ENCODE peak calls at places on chromosomes 5 and 9, in eight cellular contexts. V, W, Y, C, U, X, F and Z are unnamed samples.

GRCh38 chr5:28766565-28767158 is 1728.3 kb upstream of the CDH9 start:
- DNase-seq in X (peak; percentile 64), W (peak; percentile 45), Y (peak; percentile 67), V (peak; percentile 26), F (no peak), C (peak; percentile 25), U (no peak), Z (peak; percentile 24)

GRCh38 chr5:127700237-127700766 is 2.9 kb upstream of the CCDC192 start:
- DNase-seq in F (no peak), W (no peak), Y (no peak), X (no peak), V (no peak), U (no peak), C (no peak), Z (no peak)

GRCh38 chr9:286091-286740 is 71.6 kb downstream of the DOCK8 start:
- DNase-seq in U (no peak), W (no peak), X (no peak), C (no peak), Y (no peak), F (no peak), V (no peak), Z (no peak)

GRCh38 chr5:77083088-77083487 is 4.0 kb downstream of the ZBED3 start:
- DNase-seq in V (no peak), U (peak; percentile 39), Y (no peak), C (no peak), X (no peak), F (no peak), W (no peak), Z (no peak)

GRCh38 chr9:85114799-85115198 is 445.3 kb downstream of the NTRK2 start:
- DNase-seq in X (no peak), V (no peak), W (no peak), F (no peak), C (no peak), U (peak; percentile 9), Y (no peak), Z (no peak)

GRCh38 chr5:178385472-178385853 is 152.9 kb upstream of the PHYKPL start:
- DNase-seq in C (no peak), V (no peak), U (no peak), W (no peak), X (no peak), F (no peak), Y (no peak), Z (no peak)

GRCh38 chr9:120583958-120584369 is 4.0 kb upstream of the CDK5RAP2 start:
- DNase-seq in C (peak; percentile 10), Y (peak; percentile 92), W (peak; percentile 62), X (peak; percentile 100), F (no peak), U (peak; percentile 35), V (peak; percentile 76), Z (no peak)

GRCh38 chr9:134818591-134818990 is 62.0 kb upstream of the FCN2 start:
- DNase-seq in W (no peak), C (no peak), F (no peak), V (no peak), U (no peak), Y (no peak), X (no peak), Z (no peak)

GRCh38 chr5:132477784-132478497 is 12.6 kb downstream of the IRF1 start:
- DNase-seq in X (no peak), V (no peak), C (no peak), U (no peak), Y (no peak), W (no peak), F (peak; percentile 74), Z (no peak)

GRCh38 chr9:127966416-127967150 is 14.2 kb downstream of the EEIG1 start:
- DNase-seq in V (no peak), C (no peak), F (peak; percentile 45), U (no peak), X (no peak), W (no peak), Y (no peak), Z (no peak)

GRCh38 chr5:160311491-160312138 is 749 bp downstream of the CCNJL start:
- DNase-seq in X (peak; percentile 10), V (peak; percentile 37), U (no peak), W (peak; percentile 12), F (peak; percentile 56), C (peak; percentile 28), Y (peak; percentile 13), Z (no peak)

GRCh38 chr9:113187935-113188595 is 33.0 kb downstream of the FKBP15 start:
- DNase-seq in V (no peak), F (no peak), W (peak; percentile 97), U (no peak), Y (peak; percentile 94), X (peak; percentile 60), C (no peak), Z (no peak)

GRCh38 chr5:33372721-33373120 is 68.0 kb upstream of the TARS1 start:
- DNase-seq in Y (no peak), V (no peak), X (no peak), C (no peak), W (no peak), F (no peak), U (no peak), Z (no peak)

GRCh38 chr9:137575725-137576411 is 2.9 kb downstream of the DPH7 start:
- DNase-seq in Y (no peak), C (no peak), U (peak; percentile 64), X (peak; percentile 31), W (peak; percentile 22), F (no peak), V (no peak), Z (no peak)

GRCh38 chr5:131068893-131069643 is 96.0 kb downstream of the HINT1 start:
- DNase-seq in V (no peak), W (peak; percentile 14), X (peak; percentile 63), F (no peak), C (no peak), Y (peak; percentile 6), U (peak; percentile 18), Z (no peak)

GRCh38 chr5:110754181-110754580 is 15.4 kb downstream of the SLC25A46 start:
- DNase-seq in F (no peak), W (no peak), V (no peak), U (no peak), X (no peak), Y (no peak), C (no peak), Z (no peak)

GRCh38 chr5:65663804-65664521 is 39.1 kb downstream of the SHLD3 start:
- DNase-seq in V (no peak), Y (peak; percentile 27), F (no peak), C (peak; percentile 37), X (peak; percentile 56), U (no peak), W (peak; percentile 52), Z (peak; percentile 26)

GRCh38 chr5:83720805-83721431 is at the start of gene HAPLN1:
- DNase-seq in X (no peak), Y (peak; percentile 46), U (no peak), F (peak; percentile 46), W (peak; percentile 6), V (no peak), C (peak; percentile 13), Z (no peak)

GRCh38 chr9:133331641-133332380 is 4.2 kb downstream of the SURF6 start:
- DNase-seq in V (peak; percentile 19), U (no peak), W (no peak), C (no peak), F (no peak), X (no peak), Y (no peak), Z (no peak)

GRCh38 chr5:1064383-1065142 is 47.3 kb downstream of the SLC12A7 start:
- DNase-seq in U (no peak), F (no peak), V (no peak), Y (no peak), W (no peak), C (no peak), X (no peak), Z (no peak)

GRCh38 chr5:169997736-169998284 is 17.5 kb upstream of the INSYN2B start:
- DNase-seq in F (no peak), Y (no peak), W (no peak), C (no peak), X (no peak), V (no peak), U (no peak), Z (no peak)

GRCh38 chr5:105350406-105351140 is 1788.0 kb upstream of the NUDT12 start:
- DNase-seq in C (no peak), U (no peak), F (no peak), Y (no peak), W (no peak), X (no peak), V (no peak), Z (no peak)

GRCh38 chr5:154237376-154237743 is 46.8 kb downstream of the GALNT10 start:
- DNase-seq in V (no peak), Y (no peak), C (no peak), W (no peak), F (no peak), U (no peak), X (no peak), Z (no peak)

GRCh38 chr5:128376577-128376976 is 161.5 kb downstream of the FBN2 start:
- DNase-seq in Y (no peak), F (no peak), V (no peak), U (no peak), C (no peak), X (no peak), W (no peak), Z (no peak)

GRCh38 chr9:95090871-95091573 is 226.5 kb downstream of the FANCC start:
- DNase-seq in C (no peak), V (no peak), U (no peak), Y (no peak), X (no peak), W (no peak), F (no peak), Z (no peak)

GRCh38 chr5:65762234-65762633 is 40.2 kb downstream of the NLN start:
- DNase-seq in U (no peak), Y (no peak), C (no peak), X (no peak), V (no peak), F (no peak), W (peak; percentile 71), Z (no peak)

GRCh38 chr5:147760086-147760485 is 22.4 kb downstream of the JAKMIP2 start:
- DNase-seq in X (no peak), U (no peak), V (no peak), C (no peak), Y (no peak), W (no peak), F (no peak), Z (no peak)

GRCh38 chr9:126902160-126902559 is 12.4 kb upstream of the RALGPS1 start:
- DNase-seq in Y (no peak), F (no peak), X (no peak), V (no peak), W (no peak), U (no peak), C (no peak), Z (no peak)

GRCh38 chr9:93346240-93347112 is 105.0 kb upstream of the FAM120A start:
- DNase-seq in Y (peak; percentile 26), C (peak; percentile 38), V (no peak), F (peak; percentile 47), W (no peak), U (no peak), X (no peak), Z (peak; percentile 32)

GRCh38 chr9:89358376-89358775 is 40.1 kb downstream of the SECISBP2 start:
- DNase-seq in X (no peak), C (no peak), F (no peak), W (no peak), U (no peak), V (peak; percentile 11), Y (no peak), Z (no peak)

GRCh38 chr5:179409806-179410205 is 64.5 kb upstream of the ADAMTS2 start:
- DNase-seq in F (no peak), C (no peak), X (no peak), U (no peak), V (no peak), Y (peak; percentile 17), W (no peak), Z (no peak)

GRCh38 chr9:79134654-79135053 is 437.1 kb upstream of the TLE4 start:
- DNase-seq in W (peak; percentile 63), U (no peak), Y (peak; percentile 42), X (peak; percentile 19), F (no peak), C (peak; percentile 18), V (no peak), Z (peak; percentile 79)